ENCODE peak calls at places on chromosome 12, in six cellular contexts. I is KBM-7; E is ureter; M is T-helper 2 cell; P is stimulated activated CD8-positive, alpha-beta memory T cell treated with anti-CD3 and anti-CD28 coated beads, Interleukin-15, amount 100 ng/mL, for 4 hours; G is neural crest cell. D is an unnamed sample.
A peak's percentile ranks its signal among the peaks of the same experiment; 100 is the strongest.

GRCh38 chr12:80988986-80989385 is 51.3 kb upstream of the LIN7A start:
- DNase-seq in I (no peak), E (no peak), M (no peak), P (no peak), G (no peak), D (no peak)

GRCh38 chr12:69653703-69654102 is 43.0 kb upstream of the LRRC10 start:
- DNase-seq in I (no peak), E (no peak), M (no peak), P (no peak), G (no peak), D (no peak)

GRCh38 chr12:55742719-55743130 is at the start of gene GDF11:
- DNase-seq in I (peak; percentile 69), E (no peak), M (peak; percentile 58), P (no peak), G (peak; percentile 76), D (peak; percentile 86)

GRCh38 chr12:123237646-123238329 is 4.6 kb downstream of the MTRFR start:
- DNase-seq in I (peak; percentile 64), E (peak; percentile 75), M (peak; percentile 59), P (peak; percentile 23), G (peak; percentile 49), D (peak; percentile 67)

GRCh38 chr12:132284071-132284492 is 45.3 kb downstream of the GALNT9 start:
- DNase-seq in I (no peak), E (no peak), M (no peak), P (no peak), G (no peak), D (peak; percentile 22)

GRCh38 chr12:126891789-126892188 is 1375.2 kb upstream of the TMEM132C start:
- DNase-seq in I (no peak), E (no peak), M (no peak), P (no peak), G (no peak), D (no peak)

GRCh38 chr12:80213871-80214270 is 114.5 kb downstream of the OTOGL start:
- DNase-seq in I (no peak), E (no peak), M (no peak), P (no peak), G (no peak), D (no peak)

GRCh38 chr12:49585477-49586445 is 17.8 kb upstream of the MCRS1 start:
- DNase-seq in I (no peak), E (no peak), M (no peak), P (no peak), G (no peak), D (no peak)

GRCh38 chr12:119412811-119413794 is 78.6 kb downstream of the CCDC60 start:
- DNase-seq in I (peak; percentile 74), E (peak; percentile 52), M (no peak), P (no peak), G (peak; percentile 83), D (peak; percentile 60)

GRCh38 chr12:115000038-115000437 is 316.1 kb upstream of the TBX3 start:
- DNase-seq in I (no peak), E (no peak), M (no peak), P (no peak), G (no peak), D (no peak)

GRCh38 chr12:95114766-95115450 is 41.5 kb upstream of the NR2C1 start:
- DNase-seq in I (no peak), E (no peak), M (no peak), P (no peak), G (no peak), D (no peak)

GRCh38 chr12:53743277-53744129 is 8.3 kb downstream of the CISTR start:
- DNase-seq in I (peak; percentile 89), E (peak; percentile 67), M (peak; percentile 44), P (no peak), G (peak; percentile 68), D (peak; percentile 69)

GRCh38 chr12:76591461-76591860 is 31.9 kb upstream of the OSBPL8 start:
- DNase-seq in I (no peak), E (no peak), M (no peak), P (no peak), G (no peak), D (no peak)

GRCh38 chr12:124506145-124506831 is 61.1 kb downstream of the NCOR2 start:
- DNase-seq in I (peak; percentile 99), E (peak; percentile 76), M (no peak), P (no peak), G (no peak), D (no peak)

GRCh38 chr12:109718390-109718789 is 4.8 kb downstream of the FAM222A start:
- DNase-seq in I (no peak), E (no peak), M (no peak), P (no peak), G (peak; percentile 64), D (no peak)

GRCh38 chr12:20028033-20028432 is 340.3 kb upstream of the PDE3A start:
- DNase-seq in I (peak; percentile 35), E (no peak), M (no peak), P (no peak), G (no peak), D (no peak)

GRCh38 chr12:104222981-104223380 is 7.4 kb downstream of the TXNRD1 start:
- DNase-seq in I (no peak), E (no peak), M (no peak), P (no peak), G (no peak), D (no peak)

GRCh38 chr12:71755146-71755892 is 656 bp downstream of the RAB21 start:
- DNase-seq in I (peak; percentile 63), E (peak; percentile 53), M (peak; percentile 47), P (peak; percentile 45), G (no peak), D (peak; percentile 50)

GRCh38 chr12:3200032-3200617 is 122.9 kb downstream of the TSPAN9 start:
- DNase-seq in I (no peak), E (no peak), M (no peak), P (no peak), G (peak; percentile 75), D (peak; percentile 35)

D was measured in RPMI8226.